ENCODE peak calls at places on chromosome 14, in seven cellular contexts. P, B, K, X, U, E and V are unnamed samples.
A peak's percentile ranks its signal among the peaks of the same experiment; 100 is the strongest.

GRCh38 chr14:55803506-55804197 is 223.6 kb downstream of the KTN1 start:
- DNase-seq in P (no peak), U (no peak), E (no peak), X (no peak), K (no peak), B (no peak), V (peak; percentile 36)

GRCh38 chr14:48936881-48937280 is 649.3 kb downstream of the RPS29 start:
- DNase-seq in U (no peak), K (no peak), B (no peak), E (no peak), P (no peak), X (no peak), V (no peak)

GRCh38 chr14:77113644-77114043 is 15.6 kb downstream of the CIPC start:
- DNase-seq in B (no peak), E (no peak), P (no peak), U (no peak), X (no peak), K (no peak), V (no peak)

GRCh38 chr14:25032092-25032784 is 17.7 kb downstream of the STXBP6 start:
- DNase-seq in E (no peak), U (peak; percentile 30), X (peak; percentile 65), P (no peak), K (no peak), B (peak; percentile 71), V (no peak)

GRCh38 chr14:100533647-100534485 is 53.4 kb downstream of the BEGAIN start:
- DNase-seq in P (peak; percentile 41), K (peak; percentile 22), U (no peak), X (no peak), E (peak; percentile 13), B (no peak), V (no peak)

GRCh38 chr14:61221906-61222305 is 59.2 kb downstream of the TMEM30B start:
- DNase-seq in U (no peak), P (no peak), X (no peak), K (no peak), B (no peak), E (no peak), V (peak; percentile 45)

GRCh38 chr14:100762089-100762515 is 35.4 kb downstream of the DLK1 start:
- DNase-seq in K (no peak), P (no peak), X (no peak), E (no peak), U (no peak), B (no peak), V (peak; percentile 9)

GRCh38 chr14:76829650-76830421 is 3.6 kb downstream of the LRRC74A start:
- DNase-seq in X (no peak), B (no peak), U (no peak), E (no peak), K (no peak), P (no peak), V (no peak)

GRCh38 chr14:94423465-94424056 is 29.0 kb downstream of the SERPINA11 start:
- DNase-seq in X (peak; percentile 95), P (peak; percentile 18), K (peak; percentile 73), B (peak; percentile 25), U (peak; percentile 80), E (peak; percentile 46), V (peak; percentile 80)

GRCh38 chr14:44778562-44778961 is 183.2 kb downstream of the KLHL28 start:
- DNase-seq in K (no peak), E (no peak), P (no peak), B (no peak), X (peak; percentile 22), U (no peak), V (peak; percentile 16)

GRCh38 chr14:100305446-100306255 is 593 bp downstream of the SLC25A29 start:
- DNase-seq in X (peak; percentile 63), K (peak; percentile 48), E (peak; percentile 60), B (no peak), P (peak; percentile 57), U (no peak), V (no peak)

GRCh38 chr14:67335781-67336180 is 23.8 kb downstream of the ATP6V1D start:
- DNase-seq in K (no peak), B (no peak), X (peak; percentile 80), U (peak; percentile 42), P (no peak), E (no peak), V (peak; percentile 46)

GRCh38 chr14:86654558-86655184 is 1124.7 kb downstream of the FLRT2 start:
- DNase-seq in U (peak; percentile 21), X (peak; percentile 93), B (peak; percentile 35), E (peak; percentile 7), K (peak; percentile 35), P (peak; percentile 17), V (peak; percentile 71)

GRCh38 chr14:87813691-87814090 is 179.3 kb downstream of the GALC start:
- DNase-seq in K (no peak), E (no peak), P (no peak), U (no peak), X (no peak), B (no peak), V (no peak)

GRCh38 chr14:54424479-54424901 is 16.7 kb downstream of the CNIH1 start:
- DNase-seq in B (no peak), X (no peak), K (no peak), E (no peak), U (no peak), P (no peak), V (no peak)

GRCh38 chr14:36068777-36069534 is 107.6 kb downstream of the PTCSC3 start:
- DNase-seq in U (no peak), P (no peak), E (no peak), K (no peak), B (no peak), X (no peak), V (peak; percentile 61)

GRCh38 chr14:96663491-96664067 is 133.6 kb upstream of the VRK1 start:
- DNase-seq in U (no peak), E (no peak), B (no peak), P (no peak), X (no peak), K (no peak), V (no peak)

GRCh38 chr14:40271480-40271879 is 839.2 kb upstream of the FBXO33 start:
- DNase-seq in X (no peak), E (no peak), P (no peak), B (no peak), K (no peak), U (no peak), V (no peak)

GRCh38 chr14:49950275-49951250 is 57.7 kb downstream of the ARF6 start:
- DNase-seq in B (no peak), P (no peak), K (peak; percentile 88), X (no peak), U (no peak), E (no peak), V (peak; percentile 100)

GRCh38 chr14:59507063-59507751 is 22.9 kb downstream of the JKAMP start:
- DNase-seq in K (peak; percentile 83), B (peak; percentile 34), E (peak; percentile 32), U (peak; percentile 55), X (peak; percentile 90), P (peak; percentile 19), V (peak; percentile 69)

DNA sequence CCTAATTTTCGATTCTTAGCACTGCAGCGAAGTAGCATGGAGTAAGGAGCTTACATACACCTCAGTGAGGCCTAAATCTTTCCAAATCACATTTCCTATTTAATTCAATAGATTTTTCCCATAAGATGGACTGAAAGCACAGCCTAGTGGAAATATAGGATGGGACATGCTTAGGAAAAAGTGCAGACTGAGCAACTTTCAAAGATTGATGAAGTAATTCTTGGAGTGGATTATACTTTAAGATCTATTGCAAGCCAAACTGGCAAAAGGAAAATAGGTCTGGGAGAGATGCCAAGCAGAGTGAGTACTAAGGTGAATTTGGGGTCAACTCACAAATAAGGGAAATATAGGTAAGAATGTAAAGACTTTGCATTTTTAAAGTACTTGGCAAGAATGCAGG is 170.3 kb upstream of the FOXG1 start:
- DNase-seq in B (no peak), K (no peak), E (no peak), P (no peak), X (no peak), U (no peak), V (peak; percentile 62)
- TF ChIP-seq CTCF in B (no peak), K (no peak), E (no peak), P (no peak), X (no peak), U (no peak), V (peak; percentile 55)

GRCh38 chr14:57189070-57189469 is 79.6 kb downstream of the EXOC5 start:
- DNase-seq in P (no peak), E (no peak), X (peak; percentile 44), K (no peak), B (no peak), U (no peak), V (peak; percentile 42)
- TF ChIP-seq CTCF in P (no peak), E (no peak), X (peak; percentile 53), K (no peak), B (no peak), U (no peak), V (peak; percentile 58)

DNA sequence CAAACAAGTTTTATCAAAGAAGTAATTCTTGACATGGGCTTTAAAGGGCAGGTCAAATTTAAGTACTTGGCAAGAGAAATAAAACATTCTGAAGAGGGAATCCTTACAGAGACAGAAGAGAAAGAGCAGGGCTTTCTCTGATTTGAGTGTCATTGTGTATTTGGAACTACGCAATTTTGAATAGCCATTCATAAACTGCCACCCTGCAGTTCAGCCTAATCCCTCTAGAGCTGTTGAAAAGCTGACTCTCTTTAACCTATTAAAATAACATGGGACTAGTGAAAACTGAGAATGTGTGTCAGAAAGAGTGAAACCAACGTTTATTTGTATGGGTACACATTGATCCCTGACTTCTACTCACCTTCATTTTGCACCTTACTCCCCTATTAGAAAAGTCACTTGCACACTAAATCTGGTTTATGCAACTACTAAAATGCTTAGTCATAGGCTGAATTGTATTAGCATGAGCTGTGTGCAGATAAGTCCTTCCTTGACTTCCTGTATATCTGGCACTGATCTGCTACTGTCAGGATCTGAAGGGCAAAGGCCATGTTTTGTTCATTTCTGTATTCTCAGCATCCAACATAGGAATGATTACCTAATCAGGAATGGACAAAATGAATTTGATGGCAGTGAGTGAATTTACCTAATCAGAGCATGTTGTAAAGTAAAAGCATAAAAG is 458.9 kb downstream of the NOVA1 start:
- DNase-seq in X (peak; percentile 15), U (no peak), B (no peak), K (no peak), P (no peak), E (no peak), V (peak; percentile 64)
- TF ChIP-seq CTCF in X (no peak), U (no peak), B (no peak), K (no peak), P (no peak), E (no peak), V (no peak)

DNA sequence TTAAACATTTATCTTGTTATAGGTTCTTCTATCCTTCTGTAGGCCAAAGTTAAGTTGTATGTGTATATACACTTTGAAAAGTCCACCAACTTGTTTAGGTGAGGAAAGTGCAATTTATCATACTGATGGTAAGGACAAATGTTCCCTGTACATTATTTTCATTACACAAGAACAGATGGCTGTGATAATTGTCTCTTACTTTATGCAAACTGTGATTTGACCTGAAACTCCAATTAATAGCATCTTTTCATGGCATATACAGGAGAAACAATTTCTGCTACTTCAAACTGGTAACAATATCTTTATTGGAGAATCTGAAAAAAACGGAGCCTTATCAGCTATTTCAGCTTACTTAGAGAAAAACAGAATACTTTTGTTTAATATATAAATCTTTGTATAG is 5.6 kb downstream of the TRIM9 start:
- DNase-seq in B (no peak), X (no peak), U (no peak), E (no peak), K (no peak), P (no peak), V (no peak)
- TF ChIP-seq CTCF in B (no peak), X (no peak), U (no peak), E (no peak), K (no peak), P (no peak), V (no peak)